ENCODE peak calls at places on chromosome 21, in six cellular contexts. O is AG04450; I is mesenchymal stem cell; A is cardiac muscle cell; X is lung; F is naive thymus-derived CD4-positive, alpha-beta T cell. D is an unnamed sample. For H3K9me3, the result is how much of the 10 kb centered on the place peaks cover.

GRCh38 chr21:39633043-39633442 is 20.3 kb downstream of the B3GALT5 start:
- DNase-seq in O (no peak), I (peak), A (no peak), X (peak), F (no peak), D (no peak)

GRCh38 chr21:14875704-14876364 is 189.0 kb downstream of the NRIP1 start:
- DNase-seq in O (no peak), I (no peak), A (no peak), X (no peak), F (no peak), D (no peak)

GRCh38 chr21:28752131-28752530 is 240.5 kb downstream of the LTN1 start:
- DNase-seq in O (no peak), I (no peak), A (no peak), X (no peak), F (no peak), D (no peak)

GRCh38 chr21:17548262-17548661 is 35.4 kb downstream of the CXADR start:
- DNase-seq in O (no peak), I (no peak), A (peak), X (no peak), F (no peak), D (no peak)

GRCh38 chr21:34968414-34969333 is 80.4 kb downstream of the RUNX1 start:
- DNase-seq in O (no peak), I (no peak), A (no peak), X (no peak), F (no peak), D (no peak)

GRCh38 chr21:35593000-35593502 is 467.3 kb downstream of the SETD4 start:
- DNase-seq in O (peak), I (peak), A (no peak), X (no peak), F (no peak), D (no peak)

GRCh38 chr21:39444406-39445145 is 1.0 kb downstream of the LCA5L start:
- DNase-seq in O (no peak), I (peak), A (peak), X (no peak), F (no peak), D (no peak)

GRCh38 chr21:15943009-15943666 is 213.4 kb downstream of the USP25 start:
- DNase-seq in O (no peak), I (no peak), A (no peak), X (no peak), F (no peak), D (no peak)

GRCh38 chr21:46317710-46318463 is 5.8 kb downstream of the C21orf58 start:
- DNase-seq in O (no peak), I (no peak), A (no peak), X (peak), F (no peak), D (no peak)

GRCh38 chr21:46254208-46254975 is 25.8 kb upstream of the LSS start:
- DNase-seq in O (no peak), I (no peak), A (no peak), X (no peak), F (no peak), D (no peak)

GRCh38 chr21:21018841-21019240 is 20.6 kb downstream of the NCAM2 start:
- DNase-seq in O (no peak), I (no peak), A (no peak), X (no peak), F (no peak), D (no peak)

GRCh38 chr21:43352568-43353281 is 74.2 kb downstream of the SIK1 start:
- DNase-seq in O (no peak), I (no peak), A (no peak), X (no peak), F (no peak), D (no peak)

GRCh38 chr21:14886001-14886400 is 178.8 kb downstream of the NRIP1 start:
- DNase-seq in O (no peak), I (no peak), A (no peak), X (no peak), F (no peak), D (no peak)

GRCh38 chr21:43603230-43603626 is 56.1 kb downstream of the HSF2BP start:
- DNase-seq in O (no peak), I (no peak), A (no peak), X (no peak), F (no peak), D (no peak)

GRCh38 chr21:37566790-37567725 is 200.5 kb downstream of the DYRK1A start:
- DNase-seq in O (no peak), I (no peak), A (no peak), X (no peak), F (no peak), D (no peak)

GRCh38 chr21:15159382-15160020 is 94.7 kb upstream of the NRIP1 start:
- DNase-seq in O (no peak), I (no peak), A (no peak), X (no peak), F (no peak), D (no peak)

GRCh38 chr21:39341249-39341923 is 7.5 kb downstream of the HMGN1 start:
- DNase-seq in O (no peak), I (no peak), A (no peak), X (no peak), F (no peak), D (no peak)

GRCh38 chr21:34511154-34511553 is 856 bp downstream of the KCNE1 start:
- DNase-seq in O (no peak), I (peak), A (no peak), X (no peak), F (no peak), D (no peak)

GRCh38 chr21:17602874-17603273 is 9.8 kb downstream of the BTG3 start:
- DNase-seq in O (no peak), I (peak), A (no peak), X (no peak), F (no peak), D (no peak)

GRCh38 chr21:29849735-29850176 is 90.0 kb downstream of the GRIK1 start:
- DNase-seq in O (peak), I (peak), A (peak), X (no peak), F (peak), D (peak)

GRCh38 chr21:21921410-21922232 is 923.4 kb downstream of the NCAM2 start:
- DNase-seq in O (no peak), I (peak), A (peak), X (no peak), F (no peak), D (no peak)

GRCh38 chr21:36109868-36110267 is 25.0 kb upstream of the CBR3 start:
- DNase-seq in O (no peak), I (no peak), A (no peak), X (peak), F (no peak), D (no peak)

GRCh38 chr21:36773111-36773510 is 74.2 kb downstream of the SIM2 start:
- DNase-seq in O (peak), I (peak), A (no peak), X (peak), F (no peak), D (no peak)

GRCh38 chr21:43824883-43825609 is 35.7 kb downstream of the RRP1 start:
- DNase-seq in O (no peak), I (no peak), A (no peak), X (no peak), F (no peak), D (no peak)

GRCh38 chr21:35436899-35437298 is 387.8 kb upstream of the RUNX1 start:
- DNase-seq in O (no peak), I (no peak), A (no peak), X (no peak), F (no peak), D (no peak)

GRCh38 chr21:29777155-29777554 is 162.6 kb downstream of the GRIK1 start:
- DNase-seq in O (no peak), I (no peak), A (no peak), X (no peak), F (no peak), D (no peak)

GRCh38 chr21:17925000-17925610 is 105.9 kb upstream of the C21orf91 start:
- DNase-seq in O (peak), I (peak), A (peak), X (peak), F (peak), D (peak)

GRCh38 chr21:43775795-43776430 is at the start of gene CSTB:
- DNase-seq in O (no peak), I (peak), A (peak), X (peak), F (peak), D (peak)

GRCh38 chr21:14773777-14774345 is 227.7 kb upstream of the SAMSN1 start:
- DNase-seq in O (no peak), I (peak), A (peak), X (peak), F (peak), D (peak)

GRCh38 chr21:35924714-35925301 is 135.5 kb downstream of the SETD4 start:
- DNase-seq in O (peak), I (peak), A (no peak), X (no peak), F (no peak), D (no peak)

GRCh38 chr21:33325222-33326067 is 675 bp downstream of the IFNAR1 start:
- DNase-seq in O (peak), I (peak), A (peak), X (peak), F (peak), D (peak)

GRCh38 chr21:21246007-21246406 is 247.8 kb downstream of the NCAM2 start:
- DNase-seq in O (no peak), I (no peak), A (no peak), X (no peak), F (no peak), D (no peak)

GRCh38 chr21:29671728-29672127 is 268.1 kb downstream of the GRIK1 start:
- DNase-seq in O (no peak), I (no peak), A (no peak), X (no peak), F (no peak), D (no peak)

GRCh38 chr21:33240404-33240803 is 10.7 kb downstream of the IFNAR2 start:
- DNase-seq in O (no peak), I (no peak), A (no peak), X (no peak), F (no peak), D (no peak)

GRCh38 chr21:40844935-40845334 is 2.0 kb downstream of the DSCAM start:
- DNase-seq in O (no peak), I (no peak), A (no peak), X (no peak), F (no peak), D (no peak)

GRCh38 chr21:38956791-38957571 is 151.3 kb downstream of the ETS2 start:
- DNase-seq in O (no peak), I (peak), A (peak), X (no peak), F (no peak), D (no peak)

GRCh38 chr21:18553786-18554185 is 150.2 kb upstream of the TMPRSS15 start:
- DNase-seq in O (no peak), I (no peak), A (no peak), X (no peak), F (no peak), D (no peak)

DNA sequence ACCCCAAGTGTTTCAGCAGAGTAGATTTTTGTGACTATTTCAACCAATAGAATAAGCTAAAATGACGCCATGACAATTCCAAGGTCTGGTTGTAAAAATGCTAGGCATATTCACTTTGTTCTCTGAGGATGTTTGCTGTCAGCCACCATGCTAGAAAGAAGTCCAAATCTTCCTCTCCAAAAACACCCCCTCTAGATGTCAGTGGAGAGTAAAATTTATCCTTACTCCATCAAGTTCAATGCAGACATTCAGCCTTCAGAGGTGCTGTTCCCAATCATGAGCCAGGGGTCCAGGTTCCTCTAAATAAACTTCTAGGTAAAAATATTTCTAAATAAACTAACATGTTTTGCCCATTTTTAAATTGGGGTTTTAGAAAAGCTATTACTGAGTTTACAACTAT is 395.4 kb upstream of the ADAMTS5 start:
- DNase-seq in O (no peak), I (no peak), A (no peak), X (no peak), F (no peak), D (no peak)
- H3K9me3 ChIP-seq in O (under half), I (under half), A (under half), X (under half), F (under half), D (under half)

GRCh38 chr21:45136927-45137611 is 62.7 kb downstream of the ADARB1 start:
- DNase-seq in O (peak), I (peak), A (peak), X (peak), F (peak), D (peak)

GRCh38 chr21:45136500-45136899 is 62.1 kb downstream of the ADARB1 start:
- DNase-seq in O (no peak), I (no peak), A (no peak), X (no peak), F (no peak), D (no peak)

GRCh38 chr21:45134677-45135076 is 60.3 kb downstream of the ADARB1 start:
- DNase-seq in O (no peak), I (no peak), A (no peak), X (no peak), F (no peak), D (no peak)

GRCh38 chr21:45135122-45135521 is 60.7 kb downstream of the ADARB1 start:
- DNase-seq in O (no peak), I (no peak), A (no peak), X (no peak), F (no peak), D (no peak)

GRCh38 chr21:45135868-45136267 is 61.5 kb downstream of the ADARB1 start:
- DNase-seq in O (no peak), I (peak), A (no peak), X (no peak), F (no peak), D (no peak)
- H3K27ac ChIP-seq in O (no peak), I (no peak), A (peak), X (no peak), F (no peak), D (no peak)

GRCh38 chr21:42175110-42175710 is 43.7 kb upstream of the ABCG1 start:
- DNase-seq in O (no peak), I (no peak), A (no peak), X (no peak), F (no peak), D (no peak)
- H3K9me3 ChIP-seq in O (under half), I (under half), A (under half), X (under half), F (under half), D (under half)

GRCh38 chr21:31616216-31616615 is 43.3 kb upstream of the SOD1 start:
- DNase-seq in O (no peak), I (no peak), A (no peak), X (no peak), F (no peak), D (no peak)

GRCh38 chr21:31614705-31615104 is 44.8 kb upstream of the SOD1 start:
- DNase-seq in O (no peak), I (no peak), A (no peak), X (no peak), F (no peak), D (no peak)

GRCh38 chr21:31609081-31609480 is 50.4 kb upstream of the SOD1 start:
- DNase-seq in O (no peak), I (no peak), A (no peak), X (no peak), F (no peak), D (no peak)

GRCh38 chr21:31611445-31611844 is 48.0 kb upstream of the SOD1 start:
- DNase-seq in O (no peak), I (no peak), A (no peak), X (no peak), F (no peak), D (no peak)

GRCh38 chr21:31612889-31613785 is 46.4 kb upstream of the SOD1 start:
- DNase-seq in O (no peak), I (peak), A (no peak), X (no peak), F (no peak), D (no peak)
- H3K27ac ChIP-seq in O (no peak), I (no peak), A (no peak), X (no peak), F (no peak), D (no peak)

GRCh38 chr21:24308183-24308582 is 1299.1 kb downstream of the MRPL39 start:
- DNase-seq in O (no peak), I (no peak), A (no peak), X (no peak), F (no peak), D (no peak)
- H3K9me3 ChIP-seq in O (under half), I (under half), A (under half), X (under half), F (under half), D (under half)

GRCh38 chr21:31873696-31874599 is 1.1 kb downstream of the HUNK start:
- DNase-seq in O (no peak), I (peak), A (peak), X (peak), F (no peak), D (no peak)
- H3K27ac ChIP-seq in O (no peak), I (no peak), A (no peak), X (no peak), F (no peak), D (no peak)

D was measured in CD8-positive, alpha-beta T cell.